ENCODE peak calls at places on chromosomes 16 and 17, in eight cellular contexts. One of them, this sample, is unnamed.

GRCh38 chr17:80364091-80364691 is 50.8 kb upstream of the ENDOV start:
- DNase-seq in prostate gland: no peak
- DNase-seq in BJ: no peak
- DNase-seq in neural progenitor cell: peak
- DNase-seq in suprapubic skin: no peak
- DNase-seq in natural killer cell: no peak
- DNase-seq in RWPE1: peak
- DNase-seq in epithelial cell of esophagus: peak
- DNase-seq in this sample: no peak

GRCh38 chr17:65160507-65160906 is 23.3 kb downstream of the RGS9 start:
- DNase-seq in prostate gland: no peak
- DNase-seq in BJ: no peak
- DNase-seq in neural progenitor cell: no peak
- DNase-seq in suprapubic skin: no peak
- DNase-seq in natural killer cell: no peak
- DNase-seq in RWPE1: no peak
- DNase-seq in epithelial cell of esophagus: no peak
- DNase-seq in this sample: no peak

GRCh38 chr16:381788-382717 is at the start of gene PGAP6:
- DNase-seq in prostate gland: peak
- DNase-seq in BJ: no peak
- DNase-seq in neural progenitor cell: peak
- DNase-seq in suprapubic skin: no peak
- DNase-seq in natural killer cell: peak
- DNase-seq in RWPE1: peak
- DNase-seq in epithelial cell of esophagus: peak
- DNase-seq in this sample: no peak

GRCh38 chr17:81200695-81201580 is 21.8 kb downstream of the CEP131 start:
- DNase-seq in prostate gland: peak
- DNase-seq in BJ: peak
- DNase-seq in neural progenitor cell: peak
- DNase-seq in suprapubic skin: no peak
- DNase-seq in natural killer cell: no peak
- DNase-seq in RWPE1: peak
- DNase-seq in epithelial cell of esophagus: peak
- DNase-seq in this sample: peak

GRCh38 chr16:89890200-89890599 is 16.8 kb downstream of the TCF25 start:
- DNase-seq in prostate gland: no peak
- DNase-seq in BJ: no peak
- DNase-seq in neural progenitor cell: no peak
- DNase-seq in suprapubic skin: no peak
- DNase-seq in natural killer cell: no peak
- DNase-seq in RWPE1: no peak
- DNase-seq in epithelial cell of esophagus: no peak
- DNase-seq in this sample: no peak

GRCh38 chr17:72556944-72557826 is 436.4 kb downstream of the SOX9 start:
- DNase-seq in prostate gland: peak
- DNase-seq in BJ: no peak
- DNase-seq in neural progenitor cell: peak
- DNase-seq in suprapubic skin: no peak
- DNase-seq in natural killer cell: peak
- DNase-seq in RWPE1: peak
- DNase-seq in epithelial cell of esophagus: peak
- DNase-seq in this sample: peak

GRCh38 chr17:72296456-72296855 is 175.6 kb downstream of the SOX9 start:
- DNase-seq in prostate gland: no peak
- DNase-seq in BJ: no peak
- DNase-seq in neural progenitor cell: no peak
- DNase-seq in suprapubic skin: no peak
- DNase-seq in natural killer cell: no peak
- DNase-seq in RWPE1: peak
- DNase-seq in epithelial cell of esophagus: peak
- DNase-seq in this sample: no peak

GRCh38 chr16:546909-547770 is 13.1 kb upstream of the PRR35 start:
- DNase-seq in prostate gland: peak
- DNase-seq in BJ: no peak
- DNase-seq in neural progenitor cell: peak
- DNase-seq in suprapubic skin: no peak
- DNase-seq in natural killer cell: no peak
- DNase-seq in RWPE1: no peak
- DNase-seq in epithelial cell of esophagus: peak
- DNase-seq in this sample: peak

GRCh38 chr17:73292031-73292531 is 19.7 kb downstream of the CDC42EP4 start:
- DNase-seq in prostate gland: no peak
- DNase-seq in BJ: no peak
- DNase-seq in neural progenitor cell: no peak
- DNase-seq in suprapubic skin: no peak
- DNase-seq in natural killer cell: no peak
- DNase-seq in RWPE1: no peak
- DNase-seq in epithelial cell of esophagus: peak
- DNase-seq in this sample: no peak

GRCh38 chr17:27807567-27808470 is 7.5 kb upstream of the NOS2 start:
- DNase-seq in prostate gland: no peak
- DNase-seq in BJ: no peak
- DNase-seq in neural progenitor cell: no peak
- DNase-seq in suprapubic skin: peak
- DNase-seq in natural killer cell: peak
- DNase-seq in RWPE1: no peak
- DNase-seq in epithelial cell of esophagus: no peak
- DNase-seq in this sample: peak

GRCh38 chr16:4373909-4374742 is 2.5 kb downstream of the VASN start:
- DNase-seq in prostate gland: peak
- DNase-seq in BJ: peak
- DNase-seq in neural progenitor cell: peak
- DNase-seq in suprapubic skin: peak
- DNase-seq in natural killer cell: no peak
- DNase-seq in RWPE1: peak
- DNase-seq in epithelial cell of esophagus: peak
- DNase-seq in this sample: no peak

GRCh38 chr17:12613566-12613965 is 52.1 kb upstream of the MYOCD start:
- DNase-seq in prostate gland: no peak
- DNase-seq in BJ: no peak
- DNase-seq in neural progenitor cell: no peak
- DNase-seq in suprapubic skin: no peak
- DNase-seq in natural killer cell: no peak
- DNase-seq in RWPE1: no peak
- DNase-seq in epithelial cell of esophagus: peak
- DNase-seq in this sample: no peak

GRCh38 chr17:68143425-68143824 is 104.4 kb upstream of the AMZ2 start:
- DNase-seq in prostate gland: no peak
- DNase-seq in BJ: no peak
- DNase-seq in neural progenitor cell: no peak
- DNase-seq in suprapubic skin: no peak
- DNase-seq in natural killer cell: no peak
- DNase-seq in RWPE1: no peak
- DNase-seq in epithelial cell of esophagus: no peak
- DNase-seq in this sample: no peak

GRCh38 chr17:13643196-13643595 is 41.5 kb upstream of the HS3ST3A1 start:
- DNase-seq in prostate gland: no peak
- DNase-seq in BJ: no peak
- DNase-seq in neural progenitor cell: peak
- DNase-seq in suprapubic skin: no peak
- DNase-seq in natural killer cell: no peak
- DNase-seq in RWPE1: no peak
- DNase-seq in epithelial cell of esophagus: no peak
- DNase-seq in this sample: no peak

GRCh38 chr17:60752873-60753577 is 75.4 kb downstream of the BCAS3 start:
- DNase-seq in prostate gland: no peak
- DNase-seq in BJ: no peak
- DNase-seq in neural progenitor cell: no peak
- DNase-seq in suprapubic skin: no peak
- DNase-seq in natural killer cell: no peak
- DNase-seq in RWPE1: no peak
- DNase-seq in epithelial cell of esophagus: no peak
- DNase-seq in this sample: no peak

GRCh38 chr16:35559911-35560636 is 2100.7 kb downstream of the TP53TG3F start:
- DNase-seq in prostate gland: no peak
- DNase-seq in BJ: no peak
- DNase-seq in neural progenitor cell: no peak
- DNase-seq in suprapubic skin: no peak
- DNase-seq in natural killer cell: no peak
- DNase-seq in RWPE1: no peak
- DNase-seq in epithelial cell of esophagus: no peak
- DNase-seq in this sample: no peak

GRCh38 chr16:1312903-1313302 is 3.5 kb downstream of the UBE2I start:
- DNase-seq in prostate gland: no peak
- DNase-seq in BJ: no peak
- DNase-seq in neural progenitor cell: no peak
- DNase-seq in suprapubic skin: no peak
- DNase-seq in natural killer cell: no peak
- DNase-seq in RWPE1: no peak
- DNase-seq in epithelial cell of esophagus: no peak
- DNase-seq in this sample: no peak

GRCh38 chr16:58661199-58661830 is 23.3 kb downstream of the SLC38A7 start:
- DNase-seq in prostate gland: peak
- DNase-seq in BJ: peak
- DNase-seq in neural progenitor cell: peak
- DNase-seq in suprapubic skin: no peak
- DNase-seq in natural killer cell: no peak
- DNase-seq in RWPE1: peak
- DNase-seq in epithelial cell of esophagus: peak
- DNase-seq in this sample: peak

GRCh38 chr17:17780941-17781590 is 55.7 kb downstream of the SREBF1 start:
- DNase-seq in prostate gland: no peak
- DNase-seq in BJ: no peak
- DNase-seq in neural progenitor cell: peak
- DNase-seq in suprapubic skin: no peak
- DNase-seq in natural killer cell: no peak
- DNase-seq in RWPE1: no peak
- DNase-seq in epithelial cell of esophagus: peak
- DNase-seq in this sample: no peak
- TF ChIP-seq CTCF in prostate gland: peak
- TF ChIP-seq CTCF in BJ: peak
- TF ChIP-seq CTCF in neural progenitor cell: peak
- TF ChIP-seq CTCF in suprapubic skin: no peak
- TF ChIP-seq CTCF in natural killer cell: no peak
- TF ChIP-seq CTCF in RWPE1: no peak
- TF ChIP-seq CTCF in epithelial cell of esophagus: peak
- TF ChIP-seq CTCF in this sample: no peak

GRCh38 chr16:87636741-87637140 is 34.4 kb downstream of the JPH3 start:
- DNase-seq in prostate gland: no peak
- DNase-seq in BJ: no peak
- DNase-seq in neural progenitor cell: no peak
- DNase-seq in suprapubic skin: no peak
- DNase-seq in natural killer cell: no peak
- DNase-seq in RWPE1: no peak
- DNase-seq in epithelial cell of esophagus: no peak
- DNase-seq in this sample: no peak
- TF ChIP-seq CTCF in prostate gland: no peak
- TF ChIP-seq CTCF in BJ: no peak
- TF ChIP-seq CTCF in neural progenitor cell: no peak
- TF ChIP-seq CTCF in suprapubic skin: no peak
- TF ChIP-seq CTCF in natural killer cell: no peak
- TF ChIP-seq CTCF in RWPE1: peak
- TF ChIP-seq CTCF in epithelial cell of esophagus: no peak
- TF ChIP-seq CTCF in this sample: no peak

GRCh38 chr17:78735832-78736525 is 46.1 kb downstream of the CYTH1 start:
- DNase-seq in prostate gland: peak
- DNase-seq in BJ: no peak
- DNase-seq in neural progenitor cell: no peak
- DNase-seq in suprapubic skin: no peak
- DNase-seq in natural killer cell: no peak
- DNase-seq in RWPE1: peak
- DNase-seq in epithelial cell of esophagus: peak
- DNase-seq in this sample: no peak

GRCh38 chr17:78736526-78737079 is 45.5 kb downstream of the CYTH1 start:
- DNase-seq in prostate gland: peak
- DNase-seq in BJ: no peak
- DNase-seq in neural progenitor cell: no peak
- DNase-seq in suprapubic skin: peak
- DNase-seq in natural killer cell: peak
- DNase-seq in RWPE1: peak
- DNase-seq in epithelial cell of esophagus: peak
- DNase-seq in this sample: peak

GRCh38 chr17:78738698-78739097 is 43.4 kb downstream of the CYTH1 start:
- DNase-seq in prostate gland: no peak
- DNase-seq in BJ: no peak
- DNase-seq in neural progenitor cell: no peak
- DNase-seq in suprapubic skin: no peak
- DNase-seq in natural killer cell: no peak
- DNase-seq in RWPE1: no peak
- DNase-seq in epithelial cell of esophagus: no peak
- DNase-seq in this sample: no peak

GRCh38 chr17:78738245-78738644 is 43.8 kb downstream of the CYTH1 start:
- DNase-seq in prostate gland: no peak
- DNase-seq in BJ: no peak
- DNase-seq in neural progenitor cell: no peak
- DNase-seq in suprapubic skin: no peak
- DNase-seq in natural killer cell: no peak
- DNase-seq in RWPE1: no peak
- DNase-seq in epithelial cell of esophagus: no peak
- DNase-seq in this sample: no peak

GRCh38 chr17:78737332-78737731 is 44.7 kb downstream of the CYTH1 start:
- DNase-seq in prostate gland: no peak
- DNase-seq in BJ: peak
- DNase-seq in neural progenitor cell: no peak
- DNase-seq in suprapubic skin: no peak
- DNase-seq in natural killer cell: no peak
- DNase-seq in RWPE1: peak
- DNase-seq in epithelial cell of esophagus: peak
- DNase-seq in this sample: no peak
- TF ChIP-seq CTCF in prostate gland: no peak
- TF ChIP-seq CTCF in BJ: no peak
- TF ChIP-seq CTCF in neural progenitor cell: no peak
- TF ChIP-seq CTCF in suprapubic skin: no peak
- TF ChIP-seq CTCF in natural killer cell: no peak
- TF ChIP-seq CTCF in RWPE1: no peak
- TF ChIP-seq CTCF in epithelial cell of esophagus: no peak
- TF ChIP-seq CTCF in this sample: no peak

GRCh38 chr16:60755907-60756306 is 1280.3 kb downstream of the CDH8 start:
- DNase-seq in prostate gland: no peak
- DNase-seq in BJ: no peak
- DNase-seq in neural progenitor cell: no peak
- DNase-seq in suprapubic skin: no peak
- DNase-seq in natural killer cell: no peak
- DNase-seq in RWPE1: no peak
- DNase-seq in epithelial cell of esophagus: peak
- DNase-seq in this sample: no peak
- TF ChIP-seq CTCF in prostate gland: no peak
- TF ChIP-seq CTCF in BJ: no peak
- TF ChIP-seq CTCF in neural progenitor cell: peak
- TF ChIP-seq CTCF in suprapubic skin: no peak
- TF ChIP-seq CTCF in natural killer cell: no peak
- TF ChIP-seq CTCF in RWPE1: no peak
- TF ChIP-seq CTCF in epithelial cell of esophagus: peak
- TF ChIP-seq CTCF in this sample: no peak

This sample was measured in CD8-positive, alpha-beta T cell.